ENCODE peak calls at places on chromosomes 6 and 20, in ten cellular contexts. Q is retina; C is glutamatergic neuron; G is HCT116; K is left kidney; S is endothelial cell; L is Jurkat, Clone E6-1; E is MV-4-11; Z is type B pancreatic cell; Y is HTR-8/SVneo. U is an unnamed sample.

GRCh38 chr20:22368235-22368634 is 216.1 kb downstream of the FOXA2 start:
- DNase-seq in Q (no peak), C (no peak), G (no peak), K (no peak), S (no peak), L (no peak), E (peak; percentile 96), Z (no peak), Y (no peak), U (no peak)

GRCh38 chr20:17873410-17874270 is 95.0 kb downstream of the SNX5 start:
- DNase-seq in Q (peak; percentile 34), C (no peak), G (peak; percentile 57), K (peak; percentile 78), S (no peak), L (no peak), E (no peak), Z (no peak), Y (peak; percentile 26), U (no peak)

GRCh38 chr20:10846831-10847230 is 173.0 kb upstream of the JAG1 start:
- DNase-seq in Q (no peak), C (no peak), G (no peak), K (no peak), S (no peak), L (no peak), E (no peak), Z (no peak), Y (no peak), U (no peak)

GRCh38 chr20:34562643-34563042 is 4.1 kb downstream of the MAP1LC3A start:
- DNase-seq in Q (peak; percentile 54), C (peak; percentile 66), G (no peak), K (peak; percentile 31), S (peak; percentile 71), L (no peak), E (no peak), Z (no peak), Y (peak; percentile 52), U (peak; percentile 15)

GRCh38 chr6:125481056-125481455 is 179.3 kb upstream of the HDDC2 start:
- DNase-seq in Q (no peak), C (no peak), G (no peak), K (no peak), S (no peak), L (no peak), E (no peak), Z (no peak), Y (no peak), U (no peak)

GRCh38 chr20:62979876-62980373 is 26.8 kb downstream of the BHLHE23 start:
- DNase-seq in Q (peak; percentile 74), C (peak; percentile 58), G (no peak), K (no peak), S (no peak), L (no peak), E (no peak), Z (no peak), Y (no peak), U (no peak)

GRCh38 chr6:111481836-111482235 is 1.2 kb downstream of the REV3L start:
- DNase-seq in Q (no peak), C (no peak), G (no peak), K (no peak), S (no peak), L (no peak), E (peak; percentile 26), Z (no peak), Y (no peak), U (no peak)

GRCh38 chr6:1318036-1318435 is 6.1 kb downstream of the FOXQ1 start:
- DNase-seq in Q (no peak), C (no peak), G (no peak), K (no peak), S (no peak), L (no peak), E (no peak), Z (no peak), Y (no peak), U (no peak)

GRCh38 chr6:111890981-111891380 is 17.7 kb upstream of the FYN start:
- DNase-seq in Q (no peak), C (no peak), G (no peak), K (no peak), S (no peak), L (no peak), E (no peak), Z (no peak), Y (no peak), U (no peak)

GRCh38 chr6:47130086-47130485 is 88.0 kb upstream of the ADGRF1 start:
- DNase-seq in Q (no peak), C (no peak), G (no peak), K (no peak), S (no peak), L (no peak), E (no peak), Z (no peak), Y (no peak), U (no peak)

GRCh38 chr6:130843575-130844320 is 16.5 kb downstream of the SMLR1 start:
- DNase-seq in Q (no peak), C (no peak), G (peak; percentile 28), K (peak; percentile 77), S (no peak), L (peak; percentile 26), E (peak; percentile 47), Z (no peak), Y (peak; percentile 42), U (peak; percentile 55)

GRCh38 chr20:64138276-64138815 is 25.9 kb upstream of the MYT1 start:
- DNase-seq in Q (no peak), C (peak; percentile 3), G (no peak), K (no peak), S (no peak), L (no peak), E (no peak), Z (no peak), Y (no peak), U (no peak)